ENCODE peak calls at places on chromosome 15, in ten cellular contexts. One of them, this sample, is unnamed.

GRCh38 chr15:63156086-63156707 is 1.1 kb downstream of the RPS27L start:
- DNase-seq in MV-4-11: no peak
- DNase-seq in cardiac fibroblast: no peak
- DNase-seq in amniotic stem cell: no peak
- DNase-seq in nucleus accumbens: no peak
- DNase-seq in hippocampal formation: no peak
- DNase-seq in NCI-H2081: no peak
- DNase-seq in ELR: peak; percentile 21
- DNase-seq in activated CD8-positive, alpha-beta memory T cell treated with anti-CD3 and anti-CD28 coated beads for 1 hour: no peak
- DNase-seq in body of pancreas: no peak
- DNase-seq in this sample: no peak

GRCh38 chr15:71116942-71117341 is 1.7 kb downstream of the THSD4 start:
- DNase-seq in MV-4-11: no peak
- DNase-seq in cardiac fibroblast: no peak
- DNase-seq in amniotic stem cell: no peak
- DNase-seq in nucleus accumbens: no peak
- DNase-seq in hippocampal formation: no peak
- DNase-seq in NCI-H2081: no peak
- DNase-seq in ELR: peak; percentile 17
- DNase-seq in activated CD8-positive, alpha-beta memory T cell treated with anti-CD3 and anti-CD28 coated beads for 1 hour: no peak
- DNase-seq in body of pancreas: peak; percentile 14
- DNase-seq in this sample: no peak

GRCh38 chr15:57217716-57218598 is 158.3 kb upstream of the CGNL1 start:
- DNase-seq in MV-4-11: peak; percentile 41
- DNase-seq in cardiac fibroblast: no peak
- DNase-seq in amniotic stem cell: no peak
- DNase-seq in nucleus accumbens: peak; percentile 6
- DNase-seq in hippocampal formation: peak; percentile 79
- DNase-seq in NCI-H2081: no peak
- DNase-seq in ELR: peak; percentile 62
- DNase-seq in activated CD8-positive, alpha-beta memory T cell treated with anti-CD3 and anti-CD28 coated beads for 1 hour: no peak
- DNase-seq in body of pancreas: no peak
- DNase-seq in this sample: peak; percentile 82

GRCh38 chr15:66832679-66833078 is 130.6 kb downstream of the SMAD6 start:
- DNase-seq in MV-4-11: peak; percentile 93
- DNase-seq in cardiac fibroblast: peak; percentile 96
- DNase-seq in amniotic stem cell: no peak
- DNase-seq in nucleus accumbens: no peak
- DNase-seq in hippocampal formation: no peak
- DNase-seq in NCI-H2081: no peak
- DNase-seq in ELR: peak; percentile 64
- DNase-seq in activated CD8-positive, alpha-beta memory T cell treated with anti-CD3 and anti-CD28 coated beads for 1 hour: no peak
- DNase-seq in body of pancreas: no peak
- DNase-seq in this sample: peak; percentile 75

GRCh38 chr15:29558261-29558660 is 264.0 kb downstream of the TJP1 start:
- DNase-seq in MV-4-11: no peak
- DNase-seq in cardiac fibroblast: no peak
- DNase-seq in amniotic stem cell: no peak
- DNase-seq in nucleus accumbens: no peak
- DNase-seq in hippocampal formation: no peak
- DNase-seq in NCI-H2081: no peak
- DNase-seq in ELR: no peak
- DNase-seq in activated CD8-positive, alpha-beta memory T cell treated with anti-CD3 and anti-CD28 coated beads for 1 hour: no peak
- DNase-seq in body of pancreas: no peak
- DNase-seq in this sample: no peak

GRCh38 chr15:99120050-99120777 is 15.3 kb downstream of the SYNM start:
- DNase-seq in MV-4-11: no peak
- DNase-seq in cardiac fibroblast: peak; percentile 15
- DNase-seq in amniotic stem cell: no peak
- DNase-seq in nucleus accumbens: no peak
- DNase-seq in hippocampal formation: no peak
- DNase-seq in NCI-H2081: no peak
- DNase-seq in ELR: no peak
- DNase-seq in activated CD8-positive, alpha-beta memory T cell treated with anti-CD3 and anti-CD28 coated beads for 1 hour: no peak
- DNase-seq in body of pancreas: no peak
- DNase-seq in this sample: peak; percentile 20

GRCh38 chr15:90482124-90483011 is 47.4 kb upstream of the CRTC3 start:
- DNase-seq in MV-4-11: peak; percentile 36
- DNase-seq in cardiac fibroblast: peak; percentile 82
- DNase-seq in amniotic stem cell: no peak
- DNase-seq in nucleus accumbens: peak; percentile 62
- DNase-seq in hippocampal formation: peak; percentile 86
- DNase-seq in NCI-H2081: peak; percentile 22
- DNase-seq in ELR: peak; percentile 68
- DNase-seq in activated CD8-positive, alpha-beta memory T cell treated with anti-CD3 and anti-CD28 coated beads for 1 hour: peak; percentile 23
- DNase-seq in body of pancreas: peak; percentile 53
- DNase-seq in this sample: peak; percentile 66

GRCh38 chr15:52095597-52096262 is 16.8 kb downstream of the BCL2L10 start:
- DNase-seq in MV-4-11: peak; percentile 78
- DNase-seq in cardiac fibroblast: peak; percentile 91
- DNase-seq in amniotic stem cell: peak; percentile 84
- DNase-seq in nucleus accumbens: no peak
- DNase-seq in hippocampal formation: no peak
- DNase-seq in NCI-H2081: no peak
- DNase-seq in ELR: peak; percentile 93
- DNase-seq in activated CD8-positive, alpha-beta memory T cell treated with anti-CD3 and anti-CD28 coated beads for 1 hour: no peak
- DNase-seq in body of pancreas: no peak
- DNase-seq in this sample: peak; percentile 99

GRCh38 chr15:67931861-67932260 is 92.0 kb upstream of the RNU6-1 start:
- DNase-seq in MV-4-11: no peak
- DNase-seq in cardiac fibroblast: peak; percentile 46
- DNase-seq in amniotic stem cell: no peak
- DNase-seq in nucleus accumbens: no peak
- DNase-seq in hippocampal formation: no peak
- DNase-seq in NCI-H2081: no peak
- DNase-seq in ELR: peak; percentile 19
- DNase-seq in activated CD8-positive, alpha-beta memory T cell treated with anti-CD3 and anti-CD28 coated beads for 1 hour: no peak
- DNase-seq in body of pancreas: no peak
- DNase-seq in this sample: no peak

GRCh38 chr15:68829068-68829467 is 8.4 kb upstream of the ANP32A start:
- DNase-seq in MV-4-11: peak; percentile 51
- DNase-seq in cardiac fibroblast: peak; percentile 54
- DNase-seq in amniotic stem cell: no peak
- DNase-seq in nucleus accumbens: peak; percentile 32
- DNase-seq in hippocampal formation: peak; percentile 73
- DNase-seq in NCI-H2081: no peak
- DNase-seq in ELR: peak; percentile 30
- DNase-seq in activated CD8-positive, alpha-beta memory T cell treated with anti-CD3 and anti-CD28 coated beads for 1 hour: no peak
- DNase-seq in body of pancreas: peak; percentile 29
- DNase-seq in this sample: peak; percentile 36

GRCh38 chr15:58014040-58014439 is 51.5 kb downstream of the ALDH1A2 start:
- DNase-seq in MV-4-11: no peak
- DNase-seq in cardiac fibroblast: no peak
- DNase-seq in amniotic stem cell: no peak
- DNase-seq in nucleus accumbens: no peak
- DNase-seq in hippocampal formation: no peak
- DNase-seq in NCI-H2081: no peak
- DNase-seq in ELR: no peak
- DNase-seq in activated CD8-positive, alpha-beta memory T cell treated with anti-CD3 and anti-CD28 coated beads for 1 hour: no peak
- DNase-seq in body of pancreas: no peak
- DNase-seq in this sample: no peak

GRCh38 chr15:39918688-39919385 is 1.2 kb downstream of the GPR176 start:
- DNase-seq in MV-4-11: no peak
- DNase-seq in cardiac fibroblast: peak; percentile 83
- DNase-seq in amniotic stem cell: peak; percentile 70
- DNase-seq in nucleus accumbens: no peak
- DNase-seq in hippocampal formation: no peak
- DNase-seq in NCI-H2081: no peak
- DNase-seq in ELR: peak; percentile 93
- DNase-seq in activated CD8-positive, alpha-beta memory T cell treated with anti-CD3 and anti-CD28 coated beads for 1 hour: no peak
- DNase-seq in body of pancreas: no peak
- DNase-seq in this sample: peak; percentile 73

GRCh38 chr15:51103330-51103729 is 8.6 kb upstream of the TNFAIP8L3 start:
- DNase-seq in MV-4-11: no peak
- DNase-seq in cardiac fibroblast: peak; percentile 57
- DNase-seq in amniotic stem cell: no peak
- DNase-seq in nucleus accumbens: no peak
- DNase-seq in hippocampal formation: no peak
- DNase-seq in NCI-H2081: no peak
- DNase-seq in ELR: peak; percentile 46
- DNase-seq in activated CD8-positive, alpha-beta memory T cell treated with anti-CD3 and anti-CD28 coated beads for 1 hour: no peak
- DNase-seq in body of pancreas: no peak
- DNase-seq in this sample: peak; percentile 84

GRCh38 chr15:83208357-83208661 is 686 bp upstream of the HDGFL3 start:
- DNase-seq in MV-4-11: no peak
- DNase-seq in cardiac fibroblast: no peak
- DNase-seq in amniotic stem cell: no peak
- DNase-seq in nucleus accumbens: no peak
- DNase-seq in hippocampal formation: no peak
- DNase-seq in NCI-H2081: no peak
- DNase-seq in ELR: peak; percentile 32
- DNase-seq in activated CD8-positive, alpha-beta memory T cell treated with anti-CD3 and anti-CD28 coated beads for 1 hour: no peak
- DNase-seq in body of pancreas: no peak
- DNase-seq in this sample: no peak

GRCh38 chr15:39195988-39196486 is 384.8 kb upstream of the THBS1 start:
- DNase-seq in MV-4-11: peak; percentile 23
- DNase-seq in cardiac fibroblast: peak; percentile 58
- DNase-seq in amniotic stem cell: peak; percentile 67
- DNase-seq in nucleus accumbens: no peak
- DNase-seq in hippocampal formation: no peak
- DNase-seq in NCI-H2081: no peak
- DNase-seq in ELR: peak; percentile 99
- DNase-seq in activated CD8-positive, alpha-beta memory T cell treated with anti-CD3 and anti-CD28 coated beads for 1 hour: no peak
- DNase-seq in body of pancreas: no peak
- DNase-seq in this sample: peak; percentile 50

GRCh38 chr15:76169792-76170425 is 110.1 kb downstream of the TMEM266 start:
- DNase-seq in MV-4-11: peak; percentile 28
- DNase-seq in cardiac fibroblast: no peak
- DNase-seq in amniotic stem cell: no peak
- DNase-seq in nucleus accumbens: no peak
- DNase-seq in hippocampal formation: no peak
- DNase-seq in NCI-H2081: no peak
- DNase-seq in ELR: no peak
- DNase-seq in activated CD8-positive, alpha-beta memory T cell treated with anti-CD3 and anti-CD28 coated beads for 1 hour: no peak
- DNase-seq in body of pancreas: no peak
- DNase-seq in this sample: no peak

GRCh38 chr15:85587707-85588441 is 206.9 kb downstream of the KLHL25 start:
- DNase-seq in MV-4-11: no peak
- DNase-seq in cardiac fibroblast: peak; percentile 55
- DNase-seq in amniotic stem cell: no peak
- DNase-seq in nucleus accumbens: no peak
- DNase-seq in hippocampal formation: no peak
- DNase-seq in NCI-H2081: no peak
- DNase-seq in ELR: peak; percentile 89
- DNase-seq in activated CD8-positive, alpha-beta memory T cell treated with anti-CD3 and anti-CD28 coated beads for 1 hour: no peak
- DNase-seq in body of pancreas: no peak
- DNase-seq in this sample: peak; percentile 47

GRCh38 chr15:90203473-90203872 is 2.3 kb downstream of the SEMA4B start:
- DNase-seq in MV-4-11: no peak
- DNase-seq in cardiac fibroblast: no peak
- DNase-seq in amniotic stem cell: no peak
- DNase-seq in nucleus accumbens: no peak
- DNase-seq in hippocampal formation: no peak
- DNase-seq in NCI-H2081: no peak
- DNase-seq in ELR: no peak
- DNase-seq in activated CD8-positive, alpha-beta memory T cell treated with anti-CD3 and anti-CD28 coated beads for 1 hour: no peak
- DNase-seq in body of pancreas: no peak
- DNase-seq in this sample: no peak

GRCh38 chr15:41886741-41887140 is 7.1 kb downstream of the SPTBN5 start:
- DNase-seq in MV-4-11: no peak
- DNase-seq in cardiac fibroblast: no peak
- DNase-seq in amniotic stem cell: no peak
- DNase-seq in nucleus accumbens: no peak
- DNase-seq in hippocampal formation: no peak
- DNase-seq in NCI-H2081: no peak
- DNase-seq in ELR: no peak
- DNase-seq in activated CD8-positive, alpha-beta memory T cell treated with anti-CD3 and anti-CD28 coated beads for 1 hour: no peak
- DNase-seq in body of pancreas: no peak
- DNase-seq in this sample: no peak

GRCh38 chr15:27617013-27617412 is 482.1 kb downstream of the OCA2 start:
- DNase-seq in MV-4-11: no peak
- DNase-seq in cardiac fibroblast: no peak
- DNase-seq in amniotic stem cell: no peak
- DNase-seq in nucleus accumbens: no peak
- DNase-seq in hippocampal formation: no peak
- DNase-seq in NCI-H2081: no peak
- DNase-seq in ELR: no peak
- DNase-seq in activated CD8-positive, alpha-beta memory T cell treated with anti-CD3 and anti-CD28 coated beads for 1 hour: no peak
- DNase-seq in body of pancreas: no peak
- DNase-seq in this sample: no peak

GRCh38 chr15:42020713-42021273 is at the start of gene PLA2G4E:
- DNase-seq in MV-4-11: no peak
- DNase-seq in cardiac fibroblast: no peak
- DNase-seq in amniotic stem cell: no peak
- DNase-seq in nucleus accumbens: no peak
- DNase-seq in hippocampal formation: no peak
- DNase-seq in NCI-H2081: no peak
- DNase-seq in ELR: peak; percentile 4
- DNase-seq in activated CD8-positive, alpha-beta memory T cell treated with anti-CD3 and anti-CD28 coated beads for 1 hour: no peak
- DNase-seq in body of pancreas: no peak
- DNase-seq in this sample: no peak

GRCh38 chr15:101141926-101142527 is 109.8 kb downstream of the CHSY1 start:
- DNase-seq in MV-4-11: no peak
- DNase-seq in cardiac fibroblast: no peak
- DNase-seq in amniotic stem cell: no peak
- DNase-seq in nucleus accumbens: no peak
- DNase-seq in hippocampal formation: no peak
- DNase-seq in NCI-H2081: no peak
- DNase-seq in ELR: no peak
- DNase-seq in activated CD8-positive, alpha-beta memory T cell treated with anti-CD3 and anti-CD28 coated beads for 1 hour: no peak
- DNase-seq in body of pancreas: no peak
- DNase-seq in this sample: no peak

GRCh38 chr15:94021621-94022320 is 209.6 kb upstream of the MCTP2 start:
- DNase-seq in MV-4-11: no peak
- DNase-seq in cardiac fibroblast: no peak
- DNase-seq in amniotic stem cell: no peak
- DNase-seq in nucleus accumbens: no peak
- DNase-seq in hippocampal formation: no peak
- DNase-seq in NCI-H2081: no peak
- DNase-seq in ELR: no peak
- DNase-seq in activated CD8-positive, alpha-beta memory T cell treated with anti-CD3 and anti-CD28 coated beads for 1 hour: no peak
- DNase-seq in body of pancreas: no peak
- DNase-seq in this sample: peak; percentile 38

GRCh38 chr15:36468746-36469145 is 110.7 kb upstream of the CDIN1 start:
- DNase-seq in MV-4-11: peak; percentile 11
- DNase-seq in cardiac fibroblast: peak; percentile 72
- DNase-seq in amniotic stem cell: no peak
- DNase-seq in nucleus accumbens: no peak
- DNase-seq in hippocampal formation: no peak
- DNase-seq in NCI-H2081: no peak
- DNase-seq in ELR: peak; percentile 53
- DNase-seq in activated CD8-positive, alpha-beta memory T cell treated with anti-CD3 and anti-CD28 coated beads for 1 hour: no peak
- DNase-seq in body of pancreas: no peak
- DNase-seq in this sample: peak; percentile 97

GRCh38 chr15:41993447-41994170 is 21.3 kb upstream of the EHD4 start:
- DNase-seq in MV-4-11: no peak
- DNase-seq in cardiac fibroblast: no peak
- DNase-seq in amniotic stem cell: no peak
- DNase-seq in nucleus accumbens: no peak
- DNase-seq in hippocampal formation: no peak
- DNase-seq in NCI-H2081: peak; percentile 16
- DNase-seq in ELR: no peak
- DNase-seq in activated CD8-positive, alpha-beta memory T cell treated with anti-CD3 and anti-CD28 coated beads for 1 hour: no peak
- DNase-seq in body of pancreas: no peak
- DNase-seq in this sample: no peak

GRCh38 chr15:51284871-51285270 is 53.5 kb downstream of the CYP19A1 start:
- DNase-seq in MV-4-11: no peak
- DNase-seq in cardiac fibroblast: no peak
- DNase-seq in amniotic stem cell: no peak
- DNase-seq in nucleus accumbens: no peak
- DNase-seq in hippocampal formation: no peak
- DNase-seq in NCI-H2081: no peak
- DNase-seq in ELR: no peak
- DNase-seq in activated CD8-positive, alpha-beta memory T cell treated with anti-CD3 and anti-CD28 coated beads for 1 hour: no peak
- DNase-seq in body of pancreas: no peak
- DNase-seq in this sample: no peak

GRCh38 chr15:55770261-55770660 is 27.3 kb upstream of the PRTG start:
- DNase-seq in MV-4-11: no peak
- DNase-seq in cardiac fibroblast: peak; percentile 37
- DNase-seq in amniotic stem cell: no peak
- DNase-seq in nucleus accumbens: no peak
- DNase-seq in hippocampal formation: no peak
- DNase-seq in NCI-H2081: no peak
- DNase-seq in ELR: no peak
- DNase-seq in activated CD8-positive, alpha-beta memory T cell treated with anti-CD3 and anti-CD28 coated beads for 1 hour: no peak
- DNase-seq in body of pancreas: no peak
- DNase-seq in this sample: peak; percentile 92

GRCh38 chr15:68783226-68784054 is 37.3 kb downstream of the ANP32A start:
- DNase-seq in MV-4-11: no peak
- DNase-seq in cardiac fibroblast: peak; percentile 22
- DNase-seq in amniotic stem cell: no peak
- DNase-seq in nucleus accumbens: no peak
- DNase-seq in hippocampal formation: no peak
- DNase-seq in NCI-H2081: no peak
- DNase-seq in ELR: peak; percentile 27
- DNase-seq in activated CD8-positive, alpha-beta memory T cell treated with anti-CD3 and anti-CD28 coated beads for 1 hour: peak; percentile 57
- DNase-seq in body of pancreas: peak; percentile 70
- DNase-seq in this sample: no peak